ENCODE peak calls at places on chromosomes 6 and 20, in five cellular contexts. C is MM.1S, S is PC-3, B is bronchial epithelial cell, Y is GM13976. Q is an unnamed sample.

GRCh38 chr20:35663813-35664543 is 722 bp downstream of the CPNE1 start:
- DNase-seq in B (peak; percentile 29), S (peak; percentile 28), C (peak; percentile 65), Y (peak; percentile 57), Q (peak; percentile 11)

GRCh38 chr6:153312633-153313032 is 181.6 kb upstream of the RGS17 start:
- DNase-seq in S (peak; percentile 69), B (peak; percentile 86), C (peak; percentile 31), Y (no peak), Q (peak; percentile 9)

GRCh38 chr20:63321148-63321831 is 28.3 kb downstream of the COL20A1 start:
- DNase-seq in Y (no peak), S (peak; percentile 46), C (no peak), B (no peak), Q (no peak)

GRCh38 chr20:62617711-62618483 is 24.4 kb upstream of the SLCO4A1 start:
- DNase-seq in B (peak; percentile 20), C (no peak), S (peak; percentile 80), Y (peak; percentile 70), Q (no peak)

GRCh38 chr6:79631800-79632172 is 657 bp downstream of the SH3BGRL2 start:
- DNase-seq in S (no peak), C (no peak), Y (no peak), B (no peak), Q (no peak)

GRCh38 chr6:134739299-134740090 is 210.4 kb downstream of the ALDH8A1 start:
- DNase-seq in C (no peak), S (no peak), Y (no peak), B (peak; percentile 84), Q (no peak)

GRCh38 chr6:61168878-61169277 is 1117.1 kb downstream of the KHDRBS2 start:
- DNase-seq in Y (no peak), B (no peak), C (no peak), S (peak; percentile 1), Q (no peak)

GRCh38 chr20:57513199-57513598 is 11.7 kb downstream of the CTCFL start:
- DNase-seq in B (peak; percentile 33), C (no peak), Y (no peak), S (peak; percentile 58), Q (no peak)

GRCh38 chr6:34585108-34585507 is 29.0 kb upstream of the SPDEF start:
- DNase-seq in Y (no peak), C (no peak), S (no peak), B (no peak), Q (no peak)

GRCh38 chr6:44667226-44667625 is 279.7 kb downstream of the CDC5L start:
- DNase-seq in S (peak; percentile 14), B (no peak), C (no peak), Y (no peak), Q (peak; percentile 78)

GRCh38 chr20:5918856-5919633 is 31.3 kb downstream of the TRMT6 start:
- DNase-seq in Y (no peak), C (peak; percentile 70), S (peak; percentile 82), B (peak; percentile 88), Q (peak; percentile 43)

GRCh38 chr6:5365430-5366195 is 104.3 kb downstream of the FARS2 start:
- DNase-seq in Y (no peak), S (no peak), B (no peak), C (no peak), Q (no peak)

GRCh38 chr20:1005452-1006027 is 3.4 kb upstream of the RSPO4 start:
- DNase-seq in Y (peak; percentile 55), S (peak; percentile 65), B (peak; percentile 66), C (peak; percentile 61), Q (no peak)

GRCh38 chr6:46203388-46203787 is 32.6 kb upstream of the ENPP5 start:
- DNase-seq in B (no peak), S (no peak), Y (no peak), C (no peak), Q (no peak)

GRCh38 chr6:134480593-134480992 is 162.7 kb upstream of the SGK1 start:
- DNase-seq in Y (no peak), C (no peak), S (peak; percentile 59), B (peak; percentile 44), Q (no peak)

GRCh38 chr6:80771941-80772340 is 665.5 kb downstream of the BCKDHB start:
- DNase-seq in C (peak; percentile 21), Y (no peak), B (peak; percentile 20), S (peak; percentile 30), Q (peak; percentile 11)

GRCh38 chr20:37314617-37315292 is 25.3 kb downstream of the MANBAL start:
- DNase-seq in S (no peak), C (no peak), B (no peak), Y (no peak), Q (no peak)

GRCh38 chr6:126811307-126811706 is 307.2 kb upstream of the RSPO3 start:
- DNase-seq in Y (no peak), B (no peak), S (no peak), C (no peak), Q (no peak)

GRCh38 chr20:58975353-58975752 is 5.7 kb upstream of the NELFCD start:
- DNase-seq in S (no peak), C (no peak), B (no peak), Y (no peak), Q (no peak)

GRCh38 chr20:33480071-33480470 is 9.8 kb upstream of the CBFA2T2 start:
- DNase-seq in Y (no peak), B (no peak), C (no peak), S (no peak), Q (no peak)

GRCh38 chr6:127539292-127539691 is 20.2 kb upstream of the MTCL3 start:
- DNase-seq in B (peak; percentile 44), C (peak; percentile 50), S (peak; percentile 34), Y (peak; percentile 40), Q (no peak)

GRCh38 chr6:159760602-159761057 is 1.2 kb upstream of the ACAT2 start:
- DNase-seq in Y (no peak), C (no peak), B (peak; percentile 62), S (peak; percentile 37), Q (no peak)

GRCh38 chr6:5215181-5215580 is 45.6 kb downstream of the LYRM4 start:
- DNase-seq in S (peak; percentile 56), Y (no peak), C (no peak), B (no peak), Q (no peak)

GRCh38 chr6:111793711-111794111 is 79.5 kb downstream of the FYN start:
- DNase-seq in S (no peak), B (no peak), C (no peak), Y (peak; percentile 28), Q (no peak)

GRCh38 chr20:44255942-44256341 is 8.8 kb downstream of the GDAP1L1 start:
- DNase-seq in C (no peak), Y (no peak), B (no peak), S (no peak), Q (no peak)

GRCh38 chr6:116533233-116533957 is 12.1 kb downstream of the TRAPPC3L start:
- DNase-seq in Y (no peak), B (no peak), S (no peak), C (no peak), Q (no peak)
- TF ChIP-seq CTCF in Y (no peak), B (no peak), S (no peak), C (no peak), Q (no peak)

GRCh38 chr6:88650029-88650619 is 313.3 kb downstream of the RNGTT start:
- DNase-seq in Y (peak; percentile 62), C (peak; percentile 83), S (no peak), B (no peak), Q (peak; percentile 43)

GRCh38 chr6:88653936-88654335 is 309.5 kb downstream of the RNGTT start:
- DNase-seq in S (no peak), C (no peak), Y (no peak), B (peak; percentile 25), Q (no peak)

GRCh38 chr6:88655586-88655985 is 307.8 kb downstream of the RNGTT start:
- DNase-seq in C (no peak), Y (no peak), S (no peak), B (no peak), Q (no peak)

GRCh38 chr6:88650979-88651378 is 312.4 kb downstream of the RNGTT start:
- DNase-seq in C (no peak), Y (no peak), B (no peak), S (no peak), Q (no peak)

DNA sequence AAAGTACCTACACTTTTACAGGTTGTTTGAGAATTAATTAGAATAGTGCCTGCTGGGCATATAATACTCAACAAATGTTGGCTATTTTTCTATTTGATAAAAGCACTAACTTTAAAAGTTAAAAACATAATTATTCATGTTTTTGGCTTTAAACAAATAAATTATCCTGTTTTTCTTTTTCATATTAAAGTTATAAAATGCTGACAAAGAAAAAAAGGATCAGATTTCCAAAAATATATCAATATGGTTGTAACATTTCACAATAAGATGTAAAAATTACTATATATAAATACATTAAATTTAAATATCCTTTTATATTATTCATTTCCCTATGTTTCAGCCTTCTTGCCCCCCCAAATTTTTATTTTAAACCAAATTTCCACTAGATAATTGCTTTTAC is 312.0 kb downstream of the RNGTT start:
- DNase-seq in Y (no peak), C (no peak), S (no peak), B (no peak), Q (no peak)
- TF ChIP-seq CTCF in Y (no peak), C (no peak), S (no peak), B (no peak), Q (no peak)

DNA sequence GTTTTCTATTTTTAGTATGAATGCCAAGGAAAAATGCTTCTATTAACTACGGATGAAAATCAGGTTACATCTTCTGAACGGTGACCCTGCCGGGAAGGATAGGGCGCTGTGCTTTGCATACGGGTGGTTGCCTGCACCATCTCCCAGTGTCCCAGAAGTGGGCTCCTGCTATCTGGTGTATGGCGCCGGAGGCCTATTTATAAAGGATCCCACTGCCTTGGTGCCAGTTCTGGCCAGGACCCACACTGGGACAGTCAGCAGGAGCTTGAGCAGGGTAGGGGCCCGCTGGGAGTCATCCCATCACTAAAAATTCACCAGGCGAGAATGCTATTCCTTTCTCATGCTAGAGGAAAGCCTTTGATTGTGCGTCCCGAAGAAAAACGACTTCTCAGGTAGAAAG is 22.9 kb downstream of the TMEM242 start:
- DNase-seq in S (no peak), C (no peak), B (no peak), Y (no peak), Q (no peak)
- TF ChIP-seq CTCF in S (no peak), C (no peak), B (no peak), Y (no peak), Q (no peak)

DNA sequence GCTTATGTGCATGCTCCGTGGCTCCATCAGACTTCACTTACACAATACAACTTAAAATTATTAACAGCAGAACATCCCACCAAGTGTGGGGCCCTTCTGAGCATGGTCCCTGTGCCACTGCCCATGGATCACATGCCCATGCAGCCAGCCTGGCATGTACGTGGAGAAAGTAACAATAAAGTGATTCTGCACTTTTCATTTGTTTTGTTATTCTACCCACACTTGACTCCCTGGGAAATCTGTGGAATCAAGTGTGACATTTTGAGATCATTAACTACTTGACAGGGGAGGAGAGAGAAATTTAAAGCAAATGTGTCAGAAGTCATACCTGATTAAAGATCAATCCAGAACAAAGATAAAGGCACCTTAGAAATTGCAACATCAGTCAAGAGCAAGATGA is 112.0 kb downstream of the ISM1 start:
- DNase-seq in S (no peak), C (no peak), Y (no peak), B (no peak), Q (no peak)
- TF ChIP-seq CTCF in S (no peak), C (no peak), Y (no peak), B (no peak), Q (no peak)

Q was measured in HFF-Myc.